ENCODE peak calls at places on chromosomes 3 and 15, in eight cellular contexts. G is small intestine, F is astrocyte of the spinal cord, N is Karpas-422, V is HFF-Myc, M is adipocyte, W is left ventricle myocardium inferior, J is kidney. R is an unnamed sample.

GRCh38 chr15:63668601-63669000 is 71.4 kb downstream of the FBXL22 start:
- DNase-seq in G (peak; percentile 7), F (no peak), N (no peak), V (no peak), M (no peak), W (no peak), J (no peak), R (no peak)

GRCh38 chr3:49013738-49014660 is 4.4 kb downstream of the DALRD3 start:
- DNase-seq in G (peak; percentile 69), F (no peak), N (peak; percentile 90), V (no peak), M (no peak), W (no peak), J (peak; percentile 76), R (peak; percentile 49)

GRCh38 chr15:68256675-68257450 is 20.7 kb upstream of the FEM1B start:
- DNase-seq in G (peak; percentile 86), F (peak; percentile 75), N (peak; percentile 69), V (no peak), M (peak; percentile 95), W (peak; percentile 92), J (peak; percentile 96), R (peak; percentile 97)

GRCh38 chr15:62545392-62546227 is 380.5 kb upstream of the C2CD4B start:
- DNase-seq in G (peak; percentile 55), F (peak; percentile 25), N (no peak), V (no peak), M (peak; percentile 69), W (no peak), J (no peak), R (peak; percentile 79)

GRCh38 chr3:16828815-16829214 is 55.9 kb upstream of the PLCL2 start:
- DNase-seq in G (peak; percentile 60), F (peak; percentile 37), N (peak; percentile 85), V (peak; percentile 15), M (peak; percentile 25), W (no peak), J (no peak), R (peak; percentile 81)

GRCh38 chr3:67301556-67301955 is 303.4 kb downstream of the KBTBD8 start:
- DNase-seq in G (no peak), F (no peak), N (no peak), V (no peak), M (no peak), W (no peak), J (no peak), R (no peak)

GRCh38 chr3:42595682-42596081 is 4.8 kb upstream of the NKTR start:
- DNase-seq in G (no peak), F (no peak), N (no peak), V (no peak), M (no peak), W (no peak), J (no peak), R (no peak)

GRCh38 chr15:64807051-64807749 is 18.2 kb downstream of the PIF1 start:
- DNase-seq in G (no peak), F (no peak), N (no peak), V (no peak), M (no peak), W (no peak), J (no peak), R (no peak)

DNA sequence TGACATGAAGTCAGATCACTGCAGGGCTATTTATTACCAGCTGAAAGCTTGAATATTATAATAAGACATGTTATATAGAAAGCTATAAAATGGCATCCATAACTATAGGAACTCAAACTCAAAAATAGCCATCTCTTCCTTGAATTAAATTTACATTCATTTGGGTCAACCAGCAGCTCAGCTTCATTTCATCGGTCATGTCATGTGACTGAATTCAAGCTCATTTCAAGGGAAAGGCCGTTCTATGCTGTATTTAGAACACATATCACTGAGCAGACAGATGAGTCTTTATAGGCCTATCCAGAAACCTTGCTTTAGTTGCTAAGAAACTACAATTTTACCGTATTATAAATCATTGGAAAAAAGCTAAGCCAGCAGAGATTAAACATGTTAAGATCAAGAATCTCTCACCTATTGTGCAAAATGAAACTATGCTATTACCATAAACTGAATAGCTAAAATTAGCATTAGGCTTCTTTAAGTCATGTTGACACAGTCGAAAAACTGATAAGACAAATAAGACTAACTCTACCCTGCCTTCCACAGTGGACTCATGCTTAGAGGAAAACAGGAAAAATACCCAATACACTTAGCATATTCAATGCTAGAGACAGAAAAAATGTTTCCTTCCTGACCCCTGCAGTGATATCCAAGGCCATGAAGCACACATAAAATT is 2.3 kb downstream of the NPTN start:
- DNase-seq in G (no peak), F (no peak), N (peak; percentile 50), V (no peak), M (peak; percentile 33), W (no peak), J (no peak), R (no peak)
- H3K4me3 ChIP-seq in G (no peak overlapping the region), F (no peak overlapping the region), N (peak overlapping the region; percentile 86), V (peak overlapping the region; percentile 87), M (peak overlapping the region; percentile 91), W (peak overlapping the region; percentile 96), J (peak overlapping the region; percentile 85), R (peak overlapping the region; percentile 91)

GRCh38 chr15:52710050-52710709 is 31.0 kb upstream of the ATOSA start:
- DNase-seq in G (no peak), F (no peak), N (peak; percentile 51), V (no peak), M (no peak), W (no peak), J (no peak), R (no peak)

GRCh38 chr15:52706091-52706490 is 26.9 kb upstream of the ATOSA start:
- DNase-seq in G (no peak), F (peak; percentile 35), N (no peak), V (no peak), M (no peak), W (no peak), J (no peak), R (no peak)

GRCh38 chr15:52710710-52711107 is 31.5 kb upstream of the ATOSA start:
- DNase-seq in G (no peak), F (no peak), N (no peak), V (no peak), M (no peak), W (no peak), J (no peak), R (no peak)

GRCh38 chr15:52714968-52715367 is 35.8 kb upstream of the ATOSA start:
- DNase-seq in G (no peak), F (no peak), N (no peak), V (no peak), M (no peak), W (no peak), J (no peak), R (no peak)

GRCh38 chr15:52709172-52709979 is 30.2 kb upstream of the ATOSA start:
- DNase-seq in G (peak; percentile 82), F (no peak), N (peak; percentile 95), V (no peak), M (no peak), W (no peak), J (no peak), R (no peak)
- H3K4me3 ChIP-seq in G (no peak overlapping the region), F (no peak overlapping the region), N (peak overlapping the region; percentile 92), V (no peak overlapping the region), M (no peak overlapping the region), W (no peak overlapping the region), J (no peak overlapping the region), R (no peak overlapping the region)

GRCh38 chr3:197709135-197709534 is 27.6 kb downstream of the RUBCN start:
- DNase-seq in G (no peak), F (no peak), N (peak; percentile 60), V (no peak), M (no peak), W (no peak), J (no peak), R (no peak)

GRCh38 chr3:197714251-197714650 is 22.5 kb downstream of the RUBCN start:
- DNase-seq in G (no peak), F (no peak), N (no peak), V (no peak), M (no peak), W (no peak), J (no peak), R (no peak)

GRCh38 chr3:197713477-197713822 is 23.3 kb downstream of the RUBCN start:
- DNase-seq in G (no peak), F (no peak), N (no peak), V (no peak), M (no peak), W (no peak), J (no peak), R (no peak)

GRCh38 chr3:197706658-197707057 is 30.0 kb downstream of the RUBCN start:
- DNase-seq in G (no peak), F (no peak), N (no peak), V (no peak), M (no peak), W (no peak), J (no peak), R (no peak)

GRCh38 chr3:197711973-197712707 is 24.6 kb downstream of the RUBCN start:
- DNase-seq in G (peak; percentile 82), F (peak; percentile 98), N (peak; percentile 98), V (peak; percentile 92), M (peak; percentile 98), W (peak; percentile 86), J (peak; percentile 93), R (peak; percentile 98)
- H3K4me3 ChIP-seq in G (no peak overlapping the region), F (peak overlapping the region; percentile 41), N (peak overlapping the region; percentile 59), V (peak overlapping the region; percentile 32), M (peak overlapping the region; percentile 77), W (peak overlapping the region; percentile 61), J (peak overlapping the region; percentile 35), R (peak overlapping the region; percentile 56)

GRCh38 chr15:39584266-39584659 is 3.4 kb downstream of the THBS1 start:
- DNase-seq in G (no peak), F (no peak), N (no peak), V (peak; percentile 6), M (no peak), W (no peak), J (no peak), R (no peak)

GRCh38 chr15:39585394-39585841 is 4.5 kb downstream of the THBS1 start:
- DNase-seq in G (no peak), F (peak; percentile 9), N (no peak), V (peak; percentile 14), M (peak; percentile 29), W (no peak), J (no peak), R (peak; percentile 70)

GRCh38 chr15:39585871-39586301 is 5.0 kb downstream of the THBS1 start:
- DNase-seq in G (no peak), F (no peak), N (no peak), V (no peak), M (peak; percentile 17), W (no peak), J (no peak), R (no peak)

GRCh38 chr15:39583586-39584265 is 2.8 kb downstream of the THBS1 start:
- DNase-seq in G (no peak), F (peak; percentile 34), N (peak; percentile 60), V (peak; percentile 25), M (peak; percentile 73), W (no peak), J (peak; percentile 66), R (peak; percentile 81)

DNA sequence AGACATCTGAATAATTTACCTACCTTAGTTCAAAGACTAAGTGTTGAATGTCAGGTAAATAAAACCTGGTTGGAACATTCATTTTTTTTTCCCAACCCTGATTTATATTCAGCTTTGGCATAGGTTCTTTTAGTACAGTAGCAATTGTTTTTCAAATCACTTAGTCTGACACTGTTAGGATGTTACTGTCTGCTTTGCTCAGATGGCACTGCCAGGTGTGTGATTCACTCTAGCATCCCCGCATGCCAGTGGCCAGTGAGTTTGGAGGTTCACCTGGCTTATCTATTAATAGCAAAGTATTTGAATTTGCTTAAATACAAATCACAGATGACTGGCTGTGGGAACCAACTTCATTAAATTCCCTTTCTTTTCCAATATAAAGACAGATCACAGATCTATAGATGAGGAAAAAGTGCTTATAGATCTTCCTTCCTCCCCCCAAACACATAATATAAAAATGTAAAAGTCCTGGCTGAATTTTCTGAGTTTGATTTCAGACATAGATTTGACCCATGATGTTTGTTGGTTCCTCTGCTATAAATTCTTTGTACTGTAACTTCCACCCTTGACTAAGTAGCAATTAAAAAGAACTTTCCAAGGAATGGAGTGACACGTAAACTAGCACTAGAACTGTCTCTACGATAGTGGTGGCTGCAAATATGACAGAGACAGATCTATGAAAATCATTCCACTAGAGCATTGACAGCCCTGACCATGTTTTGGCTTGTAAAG is 3.9 kb downstream of the THBS1 start:
- DNase-seq in G (no peak), F (no peak), N (no peak), V (no peak), M (peak; percentile 22), W (no peak), J (no peak), R (peak; percentile 58)
- H3K4me3 ChIP-seq in G (no peak overlapping the region), F (no peak overlapping the region), N (no peak overlapping the region), V (peak overlapping the region; percentile 81), M (peak overlapping the region; percentile 82), W (peak overlapping the region; percentile 78), J (peak overlapping the region; percentile 89), R (peak overlapping the region; percentile 91)

R was measured in fibroblast of pulmonary artery.